ENCODE peak calls at places on chromosomes 11 and 22, in seven cellular contexts. T is HT-29; O is mammary epithelial cell; D is C1 segment of cervical spinal cord; Y is pancreas; U is stimulated activated CD4-positive, alpha-beta T cell treated with anti-CD3 and anti-CD28 coated beads, Interleukin-1b, Interleukin-23, amount 100 ng/mL, for 4 hours; S is thyroid gland. G is an unnamed sample.

GRCh38 chr11:79546366-79546765 is 105.5 kb upstream of the TENM4 start:
- DNase-seq in T (no peak), S (no peak), D (no peak), Y (no peak), U (no peak), O (peak; percentile 7), G (no peak)

GRCh38 chr22:38456272-38456837 is 1.4 kb upstream of the KCNJ4 start:
- DNase-seq in S (no peak), O (no peak), U (no peak), T (no peak), D (no peak), Y (no peak), G (no peak)

GRCh38 chr11:115411114-115411513 is 93.1 kb downstream of the CADM1 start:
- DNase-seq in U (no peak), O (no peak), S (no peak), Y (no peak), T (no peak), D (no peak), G (no peak)

GRCh38 chr22:39125622-39126021 is 26.9 kb downstream of the CBX7 start:
- DNase-seq in O (no peak), U (no peak), S (no peak), D (no peak), Y (no peak), T (no peak), G (no peak)

GRCh38 chr11:60334005-60334620 is 7.1 kb downstream of the MS4A6E start:
- DNase-seq in S (peak; percentile 44), T (peak; percentile 88), U (peak; percentile 51), O (peak; percentile 58), Y (peak; percentile 26), D (no peak), G (no peak)

GRCh38 chr11:68053117-68053516 is 14.3 kb downstream of the TCIRG1 start:
- DNase-seq in O (no peak), U (no peak), D (no peak), T (no peak), Y (peak; percentile 45), S (no peak), G (no peak)

GRCh38 chr22:33896801-33897620 is 23.3 kb downstream of the LARGE1 start:
- DNase-seq in S (no peak), Y (no peak), O (no peak), D (no peak), U (no peak), T (no peak), G (no peak)

GRCh38 chr11:122769126-122769780 is 69.0 kb upstream of the CRTAM start:
- DNase-seq in O (no peak), T (no peak), Y (no peak), U (no peak), D (no peak), S (no peak), G (no peak)

GRCh38 chr11:117934526-117935307 is 5.5 kb upstream of the TMPRSS13 start:
- DNase-seq in D (no peak), T (no peak), Y (no peak), U (no peak), S (no peak), O (no peak), G (no peak)

GRCh38 chr11:64607381-64608259 is 16.6 kb downstream of the SLC22A12 start:
- DNase-seq in T (no peak), O (no peak), Y (no peak), D (no peak), U (no peak), S (peak; percentile 51), G (no peak)

GRCh38 chr22:19812910-19813309 is 41.8 kb downstream of the GNB1L start:
- DNase-seq in U (no peak), T (no peak), D (no peak), S (no peak), Y (no peak), O (no peak), G (no peak)

GRCh38 chr22:32076726-32077550 is 33.9 kb downstream of the SLC5A1 start:
- DNase-seq in U (no peak), O (no peak), D (no peak), S (no peak), Y (no peak), T (no peak), G (no peak)

GRCh38 chr22:27107824-27108223 is 450.4 kb downstream of the MIAT start:
- DNase-seq in D (no peak), T (peak; percentile 31), U (no peak), Y (peak; percentile 67), S (peak; percentile 89), O (peak; percentile 94), G (no peak)

GRCh38 chr11:79088967-79089366 is 351.9 kb downstream of the TENM4 start:
- DNase-seq in T (no peak), S (no peak), U (no peak), D (no peak), Y (no peak), O (no peak), G (no peak)

GRCh38 chr11:68050371-68050841 is 11.6 kb downstream of the TCIRG1 start:
- DNase-seq in U (no peak), Y (no peak), O (no peak), S (no peak), T (no peak), D (no peak), G (no peak)

GRCh38 chr11:73135346-73136284 is 6.5 kb downstream of the FCHSD2 start:
- DNase-seq in Y (no peak), U (no peak), O (no peak), S (no peak), T (no peak), D (no peak), G (no peak)

GRCh38 chr11:3137486-3138177 is 27.5 kb downstream of the OSBPL5 start:
- DNase-seq in O (no peak), U (no peak), S (no peak), D (no peak), T (no peak), Y (no peak), G (no peak)

GRCh38 chr11:12813371-12814225 is 139.4 kb downstream of the TEAD1 start:
- DNase-seq in T (peak; percentile 87), U (no peak), D (no peak), Y (no peak), O (peak; percentile 78), S (peak; percentile 44), G (no peak)

GRCh38 chr22:35911877-35912276 is 116.7 kb downstream of the RBFOX2 start:
- DNase-seq in Y (no peak), D (no peak), T (no peak), S (no peak), O (no peak), U (no peak), G (no peak)

GRCh38 chr11:17395554-17395961 is 7.1 kb upstream of the KCNJ11 start:
- DNase-seq in Y (no peak), T (no peak), D (no peak), U (no peak), S (no peak), O (no peak), G (no peak)

GRCh38 chr11:12889243-12889642 is 119.9 kb upstream of the RASSF10 start:
- DNase-seq in S (no peak), U (no peak), T (no peak), O (peak; percentile 67), D (no peak), Y (no peak), G (no peak)

GRCh38 chr11:7576671-7577225 is 62.9 kb downstream of the PPFIBP2 start:
- DNase-seq in S (no peak), D (no peak), U (no peak), O (no peak), T (peak; percentile 43), Y (no peak), G (no peak)

GRCh38 chr11:133945087-133945974 is 11.4 kb downstream of the IGSF9B start:
- DNase-seq in U (peak; percentile 72), T (peak; percentile 39), O (peak; percentile 14), S (no peak), Y (no peak), D (no peak), G (no peak)

GRCh38 chr11:72935705-72936104 is 121.5 kb downstream of the ATG16L2 start:
- DNase-seq in U (no peak), T (no peak), S (no peak), D (no peak), Y (no peak), O (no peak), G (no peak)

GRCh38 chr11:104918113-104918824 is 20.0 kb upstream of the CASP12 start:
- DNase-seq in U (no peak), D (no peak), T (no peak), Y (no peak), O (peak; percentile 11), S (no peak), G (no peak)

G was measured in cerebellar nuclear complex.